ENCODE peak calls at places on chromosomes 11 and 22, in eight cellular contexts. W is mucosa of descending colon, D is HCT116, F is thyroid gland, O is psoas muscle, U is adrenal gland, M is Peyer's patch, N is epithelial cell of esophagus. K is an unnamed sample.
A peak's percentile ranks its signal among the peaks of the same experiment; 100 is the strongest.

GRCh38 chr11:83691387-83692088 is 405.4 kb upstream of the CCDC90B start:
- DNase-seq in U (peak; percentile 17), N (peak; percentile 15), F (peak; percentile 56), O (no peak), W (no peak), M (no peak), D (no peak), K (peak; percentile 2)

GRCh38 chr22:45881524-45881875 is 95.5 kb downstream of the WNT7B start:
- DNase-seq in F (no peak), D (no peak), N (no peak), W (no peak), O (peak; percentile 32), M (no peak), U (peak; percentile 5), K (no peak)

GRCh38 chr22:40289991-40290459 is 56.3 kb upstream of the ADSL start:
- DNase-seq in O (no peak), M (peak; percentile 68), W (no peak), N (no peak), U (no peak), D (no peak), F (no peak), K (no peak)

GRCh38 chr11:8766043-8766992 is 83.7 kb downstream of the RPL27A start:
- DNase-seq in M (no peak), O (no peak), U (peak; percentile 29), D (no peak), F (no peak), W (no peak), N (peak; percentile 31), K (peak; percentile 42)

GRCh38 chr11:59833602-59834001 is 11.7 kb downstream of the CBLIF start:
- DNase-seq in D (no peak), O (no peak), U (no peak), M (no peak), W (no peak), N (no peak), F (no peak), K (no peak)

GRCh38 chr11:46649180-46649738 is 31.9 kb downstream of the ATG13 start:
- DNase-seq in O (no peak), D (no peak), U (peak; percentile 84), W (no peak), F (peak; percentile 10), M (no peak), N (peak; percentile 73), K (peak; percentile 95)

GRCh38 chr11:45104006-45104789 is 42.2 kb upstream of the PRDM11 start:
- DNase-seq in N (no peak), O (no peak), F (no peak), M (no peak), D (no peak), W (no peak), U (no peak), K (no peak)

GRCh38 chr11:71333473-71333872 is 81.1 kb upstream of the SHANK2 start:
- DNase-seq in W (no peak), O (no peak), D (no peak), F (no peak), U (no peak), N (no peak), M (no peak), K (no peak)

GRCh38 chr11:47161890-47162289 is 14.8 kb downstream of the ARFGAP2 start:
- DNase-seq in W (no peak), O (no peak), N (no peak), D (no peak), M (no peak), U (no peak), F (no peak), K (no peak)

GRCh38 chr11:76410771-76411423 is 29.8 kb downstream of the GVQW3 start:
- DNase-seq in O (no peak), N (no peak), D (no peak), U (no peak), W (no peak), M (no peak), F (no peak), K (peak; percentile 6)

GRCh38 chr11:43367382-43368178 is 8.9 kb downstream of the TTC17 start:
- DNase-seq in M (no peak), O (no peak), F (no peak), N (peak; percentile 85), U (no peak), D (no peak), W (no peak), K (peak; percentile 4)

GRCh38 chr11:47716692-47717091 is 1.5 kb upstream of the AGBL2 start:
- DNase-seq in M (no peak), O (no peak), D (no peak), U (no peak), F (peak; percentile 69), W (no peak), N (peak; percentile 14), K (no peak)

GRCh38 chr11:67441731-67442401 is 1.4 kb downstream of the CORO1B start:
- DNase-seq in W (no peak), N (no peak), D (no peak), O (no peak), U (no peak), M (no peak), F (no peak), K (no peak)

GRCh38 chr22:19201858-19202798 is 23.6 kb upstream of the SLC25A1 start:
- DNase-seq in F (no peak), W (no peak), N (no peak), D (no peak), M (no peak), U (no peak), O (peak; percentile 65), K (no peak)

GRCh38 chr11:8870461-8871282 is 40.3 kb upstream of the AKIP1 start:
- DNase-seq in W (peak; percentile 85), M (no peak), N (peak; percentile 85), D (peak; percentile 68), O (peak; percentile 64), F (peak; percentile 73), U (peak; percentile 67), K (peak; percentile 84)

GRCh38 chr11:128598096-128598495 is 10.7 kb upstream of the ETS1 start:
- DNase-seq in N (peak; percentile 22), O (no peak), M (no peak), U (no peak), D (no peak), F (no peak), W (no peak), K (no peak)

GRCh38 chr11:45518853-45519545 is 146.4 kb downstream of the CHST1 start:
- DNase-seq in W (no peak), D (no peak), O (no peak), F (no peak), U (no peak), N (no peak), M (no peak), K (no peak)

GRCh38 chr11:66251811-66252210 is 16.6 kb upstream of the RAB1B start:
- DNase-seq in U (no peak), F (no peak), D (no peak), O (no peak), N (no peak), M (no peak), W (no peak), K (no peak)

GRCh38 chr11:111820059-111820375 is 51.4 kb downstream of the ALG9 start:
- DNase-seq in D (no peak), F (no peak), U (no peak), W (no peak), N (no peak), O (no peak), M (no peak), K (no peak)

DNA sequence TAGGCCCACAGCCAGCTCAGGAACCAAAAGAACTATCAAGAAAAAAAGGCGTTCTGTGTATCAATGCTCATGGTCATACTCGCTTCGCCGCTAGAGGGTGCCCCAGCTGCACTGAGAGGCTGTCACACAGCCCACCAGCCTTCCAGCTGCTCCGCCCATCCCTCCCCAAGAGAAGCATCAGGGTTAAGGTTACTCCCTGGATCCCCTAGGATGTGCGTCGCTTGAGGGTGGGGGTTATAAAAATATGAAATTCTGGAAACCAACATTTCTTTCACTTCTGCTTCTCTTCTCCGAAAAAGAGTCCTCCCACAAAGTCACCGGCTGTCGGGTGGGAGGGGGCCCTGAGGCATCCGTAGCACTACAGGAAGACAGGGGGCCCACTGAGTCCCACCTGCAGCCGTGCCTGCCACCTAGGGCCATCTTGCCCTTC is 1.7 kb downstream of the CBX6 start:
- DNase-seq in O (peak; percentile 95), N (peak; percentile 77), U (peak; percentile 89), M (peak; percentile 96), F (peak; percentile 93), D (peak; percentile 71), W (peak; percentile 92), K (peak; percentile 95)
- TF ChIP-seq CTCF in O (peak; percentile 93), N (peak; percentile 91), U (peak; percentile 87), M (peak; percentile 85), F (peak; percentile 92), D (peak; percentile 94), W (peak; percentile 77), K (peak; percentile 90)

GRCh38 chr11:13009476-13009920 is 382 bp downstream of the RASSF10 start:
- DNase-seq in N (peak; percentile 40), D (no peak), O (peak; percentile 50), W (no peak), U (no peak), F (no peak), M (no peak), K (peak; percentile 27)

GRCh38 chr11:13007182-13007581 is 1.9 kb upstream of the RASSF10 start:
- DNase-seq in D (no peak), W (no peak), F (no peak), N (no peak), M (no peak), O (no peak), U (no peak), K (no peak)

GRCh38 chr11:13008625-13009475 is at the start of gene RASSF10:
- DNase-seq in D (no peak), U (no peak), F (peak; percentile 80), N (peak; percentile 91), O (peak; percentile 59), M (no peak), W (peak; percentile 89), K (peak; percentile 14)

GRCh38 chr11:13009921-13010736 is 1.0 kb downstream of the RASSF10 start:
- DNase-seq in M (no peak), W (peak; percentile 53), F (peak; percentile 21), D (no peak), N (peak; percentile 66), O (peak; percentile 56), U (no peak), K (no peak)

GRCh38 chr11:13007702-13008435 is 1.2 kb upstream of the RASSF10 start:
- DNase-seq in U (no peak), O (no peak), F (no peak), N (peak; percentile 78), W (no peak), D (no peak), M (no peak), K (no peak)
- H3K4me3 ChIP-seq in U (no peak overlapping the region), O (no peak overlapping the region), F (no peak overlapping the region), N (peak overlapping the region; percentile 62), W (no peak overlapping the region), D (no peak overlapping the region), M (no peak overlapping the region), K (no peak overlapping the region)

GRCh38 chr11:127470485-127470884 is 469.9 kb upstream of the KIRREL3 start:
- DNase-seq in U (no peak), W (peak; percentile 25), D (no peak), O (no peak), N (no peak), F (peak; percentile 9), M (no peak), K (no peak)
- TF ChIP-seq CTCF in U (no peak), W (no peak), D (no peak), O (no peak), N (peak; percentile 2), F (peak; percentile 49), M (peak; percentile 68), K (peak; percentile 19)

DNA sequence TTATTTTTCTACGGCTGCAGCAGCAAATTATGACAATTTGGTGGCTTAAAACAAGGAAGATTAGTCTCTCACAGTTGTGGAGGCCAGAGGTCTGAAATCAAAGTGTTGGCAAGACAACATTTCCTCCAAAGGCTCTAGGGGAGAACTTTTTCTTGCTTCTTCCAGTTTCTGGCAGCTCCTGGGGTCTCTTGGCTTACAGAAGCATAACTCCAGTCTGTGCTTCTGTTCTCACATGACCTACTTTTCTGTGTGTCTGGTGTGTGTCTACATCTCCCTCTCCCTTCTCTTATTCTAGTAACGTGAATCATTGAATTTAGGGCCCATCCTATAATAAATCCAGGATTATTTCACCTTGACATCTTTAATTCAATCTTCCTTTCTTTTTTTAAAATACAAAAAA is 551.9 kb upstream of the LUZP2 start:
- DNase-seq in D (no peak), N (no peak), M (no peak), O (no peak), F (no peak), U (no peak), W (no peak), K (no peak)
- H3K4me3 ChIP-seq in D (no peak overlapping the region), N (no peak overlapping the region), M (no peak overlapping the region), O (no peak overlapping the region), F (no peak overlapping the region), U (no peak overlapping the region), W (no peak overlapping the region), K (no peak overlapping the region)

K was measured in foreskin fibroblast.